ENCODE peak calls at places on chromosomes 7 and 10, in five cellular contexts. V is GM20000, M is GM12892, W is HT1080, Q is activated gamma-delta T cell treated with Interleukin-2 at 50 U/mL for 16 hours. H is an unnamed sample.

GRCh38 chr7:123715198-123715597 is 33.6 kb downstream of the WASL start:
- DNase-seq in V (no peak), M (no peak), W (peak), Q (no peak), H (no peak)

GRCh38 chr10:60704480-60704879 is 73.8 kb upstream of the CDK1 start:
- DNase-seq in V (no peak), M (no peak), W (peak), Q (no peak), H (no peak)

GRCh38 chr10:4939224-4940072 is 23.8 kb upstream of the AKR1C1 start:
- DNase-seq in V (no peak), M (no peak), W (peak), Q (no peak), H (no peak)

GRCh38 chr10:118259288-118259906 is 82.7 kb downstream of the FAM204A start:
- DNase-seq in V (peak), M (no peak), W (peak), Q (no peak), H (no peak)

GRCh38 chr7:76191783-76192240 is 9.9 kb upstream of the SRRM3 start:
- DNase-seq in V (no peak), M (no peak), W (peak), Q (no peak), H (peak)

GRCh38 chr10:69232252-69232651 is 12.1 kb downstream of the HKDC1 start:
- DNase-seq in V (no peak), M (no peak), W (peak), Q (no peak), H (no peak)

GRCh38 chr10:109341986-109342385 is 581.3 kb downstream of the XPNPEP1 start:
- DNase-seq in V (no peak), M (no peak), W (no peak), Q (no peak), H (no peak)

GRCh38 chr7:115410427-115410805 is 488.5 kb downstream of the MDFIC start:
- DNase-seq in V (no peak), M (no peak), W (peak), Q (no peak), H (no peak)

GRCh38 chr7:144384071-144384470 is 19.4 kb downstream of the NOBOX start:
- DNase-seq in V (no peak), M (no peak), W (peak), Q (no peak), H (no peak)

GRCh38 chr10:123488436-123488835 is 177.7 kb upstream of the GPR26 start:
- DNase-seq in V (no peak), M (no peak), W (no peak), Q (no peak), H (no peak)

GRCh38 chr7:94289071-94289470 is 105.6 kb upstream of the COL1A2 start:
- DNase-seq in V (no peak), M (no peak), W (peak), Q (no peak), H (peak)

GRCh38 chr10:11163990-11164805 is 146.5 kb downstream of the CELF2 start:
- DNase-seq in V (no peak), M (no peak), W (no peak), Q (no peak), H (no peak)

GRCh38 chr10:48468130-48468790 is 136.6 kb downstream of the ARHGAP22 start:
- DNase-seq in V (no peak), M (no peak), W (no peak), Q (no peak), H (no peak)

GRCh38 chr7:121516791-121517305 is 120.7 kb upstream of the FAM3C start:
- DNase-seq in V (no peak), M (no peak), W (no peak), Q (no peak), H (no peak)

GRCh38 chr7:22645418-22646181 is 81.4 kb upstream of the IL6 start:
- DNase-seq in V (no peak), M (no peak), W (no peak), Q (no peak), H (no peak)

GRCh38 chr10:114626841-114627240 is 31.2 kb downstream of the ABLIM1 start:
- DNase-seq in V (no peak), M (no peak), W (no peak), Q (no peak), H (no peak)

GRCh38 chr7:52705768-52706167 is 329.7 kb upstream of the POM121L12 start:
- DNase-seq in V (no peak), M (no peak), W (no peak), Q (no peak), H (no peak)

GRCh38 chr7:52634996-52635395 is 400.4 kb upstream of the POM121L12 start:
- DNase-seq in V (no peak), M (no peak), W (peak), Q (no peak), H (no peak)

GRCh38 chr7:106071356-106071998 is 40.6 kb downstream of the SYPL1 start:
- DNase-seq in V (peak), M (peak), W (peak), Q (peak), H (peak)

GRCh38 chr7:81210092-81211064 is 291.5 kb upstream of the SEMA3C start:
- DNase-seq in V (no peak), M (no peak), W (no peak), Q (no peak), H (no peak)

GRCh38 chr7:6533893-6534804 is 17.1 kb downstream of the GRID2IP start:
- DNase-seq in V (no peak), M (no peak), W (no peak), Q (no peak), H (no peak)

GRCh38 chr10:48239618-48240017 is 34.9 kb downstream of the FRMPD2 start:
- DNase-seq in V (no peak), M (no peak), W (no peak), Q (no peak), H (no peak)

GRCh38 chr7:16514271-16514670 is 12.4 kb upstream of the LRRC72 start:
- DNase-seq in V (no peak), M (no peak), W (no peak), Q (no peak), H (no peak)

GRCh38 chr10:79403441-79404230 is 41.8 kb downstream of the ZCCHC24 start:
- DNase-seq in V (no peak), M (no peak), W (peak), Q (no peak), H (no peak)

GRCh38 chr7:140771826-140772225 is 75.3 kb downstream of the NDUFB2 start:
- DNase-seq in V (no peak), M (no peak), W (no peak), Q (no peak), H (no peak)

GRCh38 chr10:127315888-127316287 is 119.5 kb upstream of the INSYN2A start:
- DNase-seq in V (no peak), M (no peak), W (no peak), Q (no peak), H (no peak)

GRCh38 chr10:34049887-34050286 is 715.4 kb upstream of the NRP1 start:
- DNase-seq in V (no peak), M (no peak), W (peak), Q (no peak), H (no peak)

GRCh38 chr7:107946451-107946850 is 55.5 kb downstream of the DLD start:
- DNase-seq in V (no peak), M (no peak), W (no peak), Q (no peak), H (no peak)

GRCh38 chr7:94439893-94440381 is 45.2 kb downstream of the COL1A2 start:
- DNase-seq in V (no peak), M (no peak), W (no peak), Q (no peak), H (no peak)

GRCh38 chr10:5243521-5243987 is 46.9 kb downstream of the AKR1C4 start:
- DNase-seq in V (no peak), M (no peak), W (no peak), Q (no peak), H (no peak)

GRCh38 chr10:28177944-28178637 is 124.8 kb downstream of the MPP7 start:
- DNase-seq in V (peak), M (no peak), W (peak), Q (no peak), H (no peak)

GRCh38 chr7:74083928-74084721 is 521 bp downstream of the LIMK1 start:
- DNase-seq in V (no peak), M (no peak), W (peak), Q (no peak), H (no peak)

GRCh38 chr10:8049874-8050560 is 4.5 kb upstream of the GATA3 start:
- DNase-seq in V (no peak), M (no peak), W (no peak), Q (no peak), H (no peak)

GRCh38 chr7:90298145-90299038 is 22.7 kb downstream of the FAM237B start:
- DNase-seq in V (peak), M (no peak), W (peak), Q (no peak), H (no peak)

GRCh38 chr7:90709501-90710465 is 113.7 kb downstream of the CDK14 start:
- DNase-seq in V (no peak), M (no peak), W (peak), Q (no peak), H (no peak)

GRCh38 chr7:3154881-3155494 is 111.3 kb upstream of the CARD11 start:
- DNase-seq in V (peak), M (no peak), W (peak), Q (peak), H (no peak)

GRCh38 chr7:29204491-29205281 is 10.1 kb downstream of the CHN2 start:
- DNase-seq in V (no peak), M (no peak), W (no peak), Q (no peak), H (no peak)

GRCh38 chr7:142298631-142299030 is 40.8 kb upstream of the PRSS58 start:
- DNase-seq in V (no peak), M (no peak), W (no peak), Q (no peak), H (no peak)